ENCODE peak calls at places on chromosomes 3 and 15, in nine cellular contexts. One of them, this sample, is unnamed.

GRCh38 chr3:155772801-155773200 is 27.9 kb upstream of the PLCH1 start:
- DNase-seq in putamen: no peak
- DNase-seq in activated CD4-positive, alpha-beta T cell treated with anti-CD3 and anti-CD28 coated beads, Interleukin-2, amount 10 ng/mL, durations not matched to agents 7 days and 5 days: no peak
- DNase-seq in kidney epithelial cell: no peak
- DNase-seq in T1000: no peak
- DNase-seq in dorsolateral prefrontal cortex: no peak
- DNase-seq in activated effector memory CD4-positive, alpha-beta T cell treated with Interleukin-2 at 50 U/mL for 16 hours: no peak
- DNase-seq in EL: no peak
- DNase-seq in A549: no peak
- DNase-seq in this sample: no peak

GRCh38 chr3:13715961-13716360 is 163.9 kb downstream of the WNT7A start:
- DNase-seq in putamen: no peak
- DNase-seq in activated CD4-positive, alpha-beta T cell treated with anti-CD3 and anti-CD28 coated beads, Interleukin-2, amount 10 ng/mL, durations not matched to agents 7 days and 5 days: no peak
- DNase-seq in kidney epithelial cell: no peak
- DNase-seq in T1000: no peak
- DNase-seq in dorsolateral prefrontal cortex: peak
- DNase-seq in activated effector memory CD4-positive, alpha-beta T cell treated with Interleukin-2 at 50 U/mL for 16 hours: no peak
- DNase-seq in EL: no peak
- DNase-seq in A549: no peak
- DNase-seq in this sample: no peak

GRCh38 chr15:55270301-55270700 is 19.3 kb downstream of the RAB27A start:
- DNase-seq in putamen: no peak
- DNase-seq in activated CD4-positive, alpha-beta T cell treated with anti-CD3 and anti-CD28 coated beads, Interleukin-2, amount 10 ng/mL, durations not matched to agents 7 days and 5 days: no peak
- DNase-seq in kidney epithelial cell: no peak
- DNase-seq in T1000: no peak
- DNase-seq in dorsolateral prefrontal cortex: no peak
- DNase-seq in activated effector memory CD4-positive, alpha-beta T cell treated with Interleukin-2 at 50 U/mL for 16 hours: no peak
- DNase-seq in EL: no peak
- DNase-seq in A549: no peak
- DNase-seq in this sample: no peak

GRCh38 chr3:114108137-114108536 is 51.6 kb downstream of the QTRT2 start:
- DNase-seq in putamen: no peak
- DNase-seq in activated CD4-positive, alpha-beta T cell treated with anti-CD3 and anti-CD28 coated beads, Interleukin-2, amount 10 ng/mL, durations not matched to agents 7 days and 5 days: no peak
- DNase-seq in kidney epithelial cell: no peak
- DNase-seq in T1000: no peak
- DNase-seq in dorsolateral prefrontal cortex: no peak
- DNase-seq in activated effector memory CD4-positive, alpha-beta T cell treated with Interleukin-2 at 50 U/mL for 16 hours: no peak
- DNase-seq in EL: no peak
- DNase-seq in A549: no peak
- DNase-seq in this sample: no peak

GRCh38 chr15:96264351-96264798 is 66.1 kb upstream of the NR2F2 start:
- DNase-seq in putamen: no peak
- DNase-seq in activated CD4-positive, alpha-beta T cell treated with anti-CD3 and anti-CD28 coated beads, Interleukin-2, amount 10 ng/mL, durations not matched to agents 7 days and 5 days: no peak
- DNase-seq in kidney epithelial cell: no peak
- DNase-seq in T1000: no peak
- DNase-seq in dorsolateral prefrontal cortex: no peak
- DNase-seq in activated effector memory CD4-positive, alpha-beta T cell treated with Interleukin-2 at 50 U/mL for 16 hours: no peak
- DNase-seq in EL: no peak
- DNase-seq in A549: no peak
- DNase-seq in this sample: no peak

GRCh38 chr15:70451861-70452653 is 311.3 kb downstream of the UACA start:
- DNase-seq in putamen: no peak
- DNase-seq in activated CD4-positive, alpha-beta T cell treated with anti-CD3 and anti-CD28 coated beads, Interleukin-2, amount 10 ng/mL, durations not matched to agents 7 days and 5 days: peak
- DNase-seq in kidney epithelial cell: no peak
- DNase-seq in T1000: no peak
- DNase-seq in dorsolateral prefrontal cortex: no peak
- DNase-seq in activated effector memory CD4-positive, alpha-beta T cell treated with Interleukin-2 at 50 U/mL for 16 hours: peak
- DNase-seq in EL: no peak
- DNase-seq in A549: no peak
- DNase-seq in this sample: no peak

GRCh38 chr3:126113733-126114132 is 29.8 kb upstream of the SLC41A3 start:
- DNase-seq in putamen: no peak
- DNase-seq in activated CD4-positive, alpha-beta T cell treated with anti-CD3 and anti-CD28 coated beads, Interleukin-2, amount 10 ng/mL, durations not matched to agents 7 days and 5 days: no peak
- DNase-seq in kidney epithelial cell: no peak
- DNase-seq in T1000: no peak
- DNase-seq in dorsolateral prefrontal cortex: no peak
- DNase-seq in activated effector memory CD4-positive, alpha-beta T cell treated with Interleukin-2 at 50 U/mL for 16 hours: no peak
- DNase-seq in EL: no peak
- DNase-seq in A549: peak
- DNase-seq in this sample: no peak

GRCh38 chr15:65981837-65982696 is 112.8 kb downstream of the RAB11A start:
- DNase-seq in putamen: peak
- DNase-seq in activated CD4-positive, alpha-beta T cell treated with anti-CD3 and anti-CD28 coated beads, Interleukin-2, amount 10 ng/mL, durations not matched to agents 7 days and 5 days: peak
- DNase-seq in kidney epithelial cell: no peak
- DNase-seq in T1000: no peak
- DNase-seq in dorsolateral prefrontal cortex: peak
- DNase-seq in activated effector memory CD4-positive, alpha-beta T cell treated with Interleukin-2 at 50 U/mL for 16 hours: peak
- DNase-seq in EL: no peak
- DNase-seq in A549: peak
- DNase-seq in this sample: no peak

GRCh38 chr15:51108933-51109550 is 14.3 kb upstream of the TNFAIP8L3 start:
- DNase-seq in putamen: no peak
- DNase-seq in activated CD4-positive, alpha-beta T cell treated with anti-CD3 and anti-CD28 coated beads, Interleukin-2, amount 10 ng/mL, durations not matched to agents 7 days and 5 days: no peak
- DNase-seq in kidney epithelial cell: peak
- DNase-seq in T1000: no peak
- DNase-seq in dorsolateral prefrontal cortex: no peak
- DNase-seq in activated effector memory CD4-positive, alpha-beta T cell treated with Interleukin-2 at 50 U/mL for 16 hours: no peak
- DNase-seq in EL: peak
- DNase-seq in A549: no peak
- DNase-seq in this sample: no peak

GRCh38 chr3:41693799-41694198 is 268.1 kb downstream of the ULK4 start:
- DNase-seq in putamen: no peak
- DNase-seq in activated CD4-positive, alpha-beta T cell treated with anti-CD3 and anti-CD28 coated beads, Interleukin-2, amount 10 ng/mL, durations not matched to agents 7 days and 5 days: no peak
- DNase-seq in kidney epithelial cell: no peak
- DNase-seq in T1000: no peak
- DNase-seq in dorsolateral prefrontal cortex: no peak
- DNase-seq in activated effector memory CD4-positive, alpha-beta T cell treated with Interleukin-2 at 50 U/mL for 16 hours: no peak
- DNase-seq in EL: no peak
- DNase-seq in A549: no peak
- DNase-seq in this sample: no peak